ENCODE peak calls at places on chromosomes 12 and 14, in ten cellular contexts. K is HepG2, N is spleen, Y is suprapubic skin, P is breast epithelium, W is K562, J is prostate gland, D is HCT116, S is endothelial cell of umbilical vein, U is esophagus muscularis mucosa. R is an unnamed sample.

GRCh38 chr14:101428409-101428808 is 132.9 kb upstream of the DIO3 start:
- DNase-seq in N (no peak), P (no peak), U (no peak), D (no peak), W (no peak), S (no peak), J (no peak), Y (no peak), K (no peak), R (no peak)

GRCh38 chr14:20624495-20625070 is 16.9 kb downstream of the OR6S1 start:
- DNase-seq in K (no peak), S (no peak), U (no peak), P (no peak), W (peak; percentile 28), N (peak; percentile 91), D (no peak), J (peak; percentile 20), Y (peak; percentile 87), R (peak; percentile 81)

GRCh38 chr12:62260733-62261683 is 804 bp downstream of the USP15 start:
- DNase-seq in K (peak; percentile 47), S (peak; percentile 60), J (peak; percentile 16), D (peak; percentile 23), N (no peak), U (no peak), W (peak; percentile 52), P (no peak), Y (no peak), R (no peak)

GRCh38 chr14:102554835-102555819 is 37.3 kb upstream of the RCOR1 start:
- DNase-seq in S (peak; percentile 29), U (no peak), D (no peak), K (no peak), Y (no peak), N (peak; percentile 91), P (no peak), W (no peak), J (no peak), R (no peak)

GRCh38 chr12:53186745-53187144 is 6.0 kb upstream of the CSAD start:
- DNase-seq in K (no peak), S (no peak), W (peak; percentile 4), N (no peak), U (no peak), P (no peak), D (no peak), J (no peak), Y (no peak), R (no peak)

GRCh38 chr12:102990419-102990818 is 32.9 kb downstream of the ASCL1 start:
- DNase-seq in N (no peak), P (no peak), K (no peak), D (no peak), Y (no peak), U (no peak), J (no peak), S (no peak), W (no peak), R (no peak)

GRCh38 chr12:62813031-62813829 is 121.7 kb downstream of the PPM1H start:
- DNase-seq in Y (peak; percentile 83), W (peak; percentile 34), D (peak; percentile 45), S (peak; percentile 68), P (no peak), J (peak; percentile 31), U (no peak), K (no peak), N (peak; percentile 82), R (peak; percentile 76)

GRCh38 chr12:114697246-114697716 is 13.3 kb upstream of the TBX3 start:
- DNase-seq in S (no peak), W (no peak), J (no peak), K (no peak), U (no peak), D (no peak), P (no peak), N (no peak), Y (no peak), R (no peak)

GRCh38 chr14:106875503-106875902 is 1349.1 kb downstream of the TMEM121 start:
- DNase-seq in Y (no peak), N (peak; percentile 81), S (no peak), K (no peak), W (no peak), P (no peak), U (no peak), J (no peak), D (no peak), R (no peak)

GRCh38 chr14:51682411-51682810 is 30.7 kb downstream of the FRMD6 start:
- DNase-seq in P (no peak), W (no peak), D (no peak), J (no peak), K (no peak), S (no peak), U (no peak), N (no peak), Y (no peak), R (no peak)

GRCh38 chr14:86787782-86788181 is 1205.2 kb downstream of the GALC start:
- DNase-seq in N (no peak), P (no peak), W (no peak), D (no peak), J (no peak), K (no peak), Y (no peak), S (no peak), U (no peak), R (no peak)

DNA sequence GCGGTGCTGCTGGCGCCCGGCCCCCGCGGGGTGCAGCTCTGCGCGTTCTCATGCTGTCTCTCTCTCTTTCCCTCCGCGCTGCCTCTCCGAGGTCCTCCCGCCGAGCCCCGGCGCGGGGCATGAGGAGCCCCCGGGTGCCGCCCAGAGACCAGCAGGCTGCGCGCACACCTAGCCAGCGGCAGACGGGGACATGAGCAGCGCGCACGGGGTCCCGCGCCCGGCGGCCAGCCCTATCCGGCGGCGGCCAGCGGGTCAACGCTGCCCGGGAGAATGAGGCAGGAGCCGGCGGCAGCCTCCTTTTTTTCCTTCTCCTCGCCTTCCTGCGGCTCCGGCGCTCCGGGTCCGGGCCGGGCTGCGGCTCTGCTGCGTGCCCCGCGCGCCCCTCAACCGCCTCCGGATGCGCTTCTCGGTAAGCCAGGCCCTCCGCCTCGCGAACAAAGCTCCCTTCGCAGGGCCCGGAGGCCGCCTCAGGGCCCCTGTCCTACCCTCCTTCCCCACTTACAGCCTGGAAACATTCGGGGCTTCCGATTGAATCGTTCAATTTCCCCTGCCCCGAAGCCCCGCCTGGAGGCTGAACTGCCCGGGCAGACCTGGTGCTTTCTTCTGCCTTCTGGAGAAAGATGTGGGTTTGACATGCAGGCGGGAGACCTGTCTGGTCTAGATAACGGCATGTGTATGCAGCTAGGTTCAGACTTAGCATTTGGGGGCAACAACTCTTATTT is at the start of gene TUNAR:
- DNase-seq in S (no peak), P (no peak), Y (no peak), U (no peak), N (no peak), D (no peak), J (no peak), W (no peak), K (no peak), R (no peak)
- H3K27me3 ChIP-seq in S (peaks cover 6% of the 10 kb centered on the region), P (peaks cover 7% of the 10 kb centered on the region), Y (peaks cover 86% of the 10 kb centered on the region), U (peaks cover 79% of the 10 kb centered on the region), N (peaks cover 51% of the 10 kb centered on the region), D (peaks cover 56% of the 10 kb centered on the region), J (peaks cover 20% of the 10 kb centered on the region), W (no peaks in the 10 kb centered on the region), K (peaks cover 59% of the 10 kb centered on the region), R (peaks cover 14% of the 10 kb centered on the region)

GRCh38 chr12:10750385-10750727 is 27.2 kb upstream of the YBX3 start:
- DNase-seq in P (no peak), S (no peak), K (no peak), D (no peak), N (no peak), Y (no peak), J (no peak), W (no peak), U (no peak), R (no peak)

GRCh38 chr12:10753066-10753465 is 29.9 kb upstream of the YBX3 start:
- DNase-seq in P (no peak), D (no peak), N (no peak), J (no peak), K (no peak), U (no peak), W (no peak), Y (no peak), S (no peak), R (no peak)

GRCh38 chr12:10747730-10748129 is 24.6 kb upstream of the YBX3 start:
- DNase-seq in J (no peak), W (no peak), S (no peak), Y (no peak), D (no peak), U (no peak), P (no peak), N (no peak), K (peak; percentile 25), R (no peak)

GRCh38 chr12:10749700-10750384 is 26.7 kb upstream of the YBX3 start:
- DNase-seq in S (peak; percentile 98), K (peak; percentile 84), D (peak; percentile 94), J (peak; percentile 79), U (peak; percentile 95), P (peak; percentile 58), Y (peak; percentile 85), N (no peak), W (peak; percentile 22), R (peak; percentile 89)
- TF ChIP-seq POLR2AphosphoS5 in S (no peak), K (no peak), D (no peak), J (peak; percentile 89), U (peak; percentile 74), P (peak; percentile 78), Y (no peak), N (peak; percentile 58), W (no peak), R (peak; percentile 59)

GRCh38 chr14:103708750-103709187 is 6.5 kb downstream of the XRCC3 start:
- DNase-seq in K (no peak), S (no peak), D (no peak), W (no peak), U (no peak), N (no peak), J (peak; percentile 89), P (no peak), Y (no peak), R (peak; percentile 85)
- TF ChIP-seq POLR2A in K (no peak), S (no peak), D (no peak), W (no peak), U (no peak), N (no peak), J (no peak), P (no peak), Y (no peak), R (no peak)

GRCh38 chr12:57731411-57732080 is 7.0 kb downstream of the AGAP2 start:
- DNase-seq in U (no peak), S (no peak), P (no peak), Y (no peak), D (no peak), J (no peak), W (no peak), K (no peak), N (no peak), R (no peak)

GRCh38 chr12:57733928-57734327 is 4.6 kb downstream of the AGAP2 start:
- DNase-seq in J (no peak), U (no peak), D (no peak), N (no peak), Y (no peak), P (no peak), S (no peak), W (no peak), K (no peak), R (no peak)

GRCh38 chr12:57734586-57734985 is 4.0 kb downstream of the AGAP2 start:
- DNase-seq in P (no peak), N (no peak), Y (no peak), K (no peak), D (no peak), W (no peak), J (no peak), S (no peak), U (no peak), R (no peak)

GRCh38 chr12:57732270-57732669 is 6.3 kb downstream of the AGAP2 start:
- DNase-seq in Y (no peak), N (no peak), W (no peak), P (no peak), J (no peak), S (no peak), D (no peak), U (no peak), K (no peak), R (no peak)

GRCh38 chr12:57732726-57733593 is 5.6 kb downstream of the AGAP2 start:
- DNase-seq in D (no peak), Y (no peak), U (no peak), N (no peak), J (no peak), P (no peak), S (no peak), W (no peak), K (no peak), R (no peak)
- H3K27me3 ChIP-seq in D (no peaks in the 10 kb centered on the region), Y (peaks cover 43% of the 10 kb centered on the region), U (peaks cover 85% of the 10 kb centered on the region), N (peaks cover 25% of the 10 kb centered on the region), J (peaks cover 10% of the 10 kb centered on the region), P (peaks cover 5% of the 10 kb centered on the region), S (peaks cover 58% of the 10 kb centered on the region), W (peaks cover 35% of the 10 kb centered on the region), K (peaks cover 57% of the 10 kb centered on the region), R (peaks cover 39% of the 10 kb centered on the region)